ENCODE peak calls at places on chromosomes 2 and 18, in four cellular contexts. K is suprapubic skin, N is spleen, M is stomach. F is an unnamed sample.

GRCh38 chr2:217797661-217798069 is 205.1 kb downstream of the TNS1 start:
- DNase-seq in K (peak; percentile 76), M (peak; percentile 75), N (peak; percentile 70), F (no peak)

GRCh38 chr2:201129044-201129505 is 13.1 kb downstream of the CFLAR start:
- DNase-seq in M (peak; percentile 59), N (no peak), K (no peak), F (no peak)

GRCh38 chr2:137886432-137886831 is 77.8 kb upstream of the HNMT start:
- DNase-seq in N (no peak), M (no peak), K (no peak), F (no peak)

GRCh38 chr2:202429164-202429980 is 53.2 kb downstream of the BMPR2 start:
- DNase-seq in M (no peak), N (no peak), K (no peak), F (no peak)

GRCh38 chr2:8023241-8023640 is 658.6 kb upstream of the ID2 start:
- DNase-seq in N (no peak), M (no peak), K (no peak), F (peak; percentile 26)

GRCh38 chr2:19362652-19363473 is 4.4 kb upstream of the OSR1 start:
- DNase-seq in M (peak; percentile 78), K (peak; percentile 91), N (peak; percentile 86), F (no peak)

GRCh38 chr2:126784045-126784444 is 114.6 kb upstream of the TEX51 start:
- DNase-seq in N (peak; percentile 54), K (no peak), M (no peak), F (no peak)

GRCh38 chr2:173196080-173196479 is 120.4 kb downstream of the MAP3K20 start:
- DNase-seq in K (no peak), M (no peak), N (no peak), F (no peak)

GRCh38 chr2:152504618-152505017 is 169.6 kb downstream of the FMNL2 start:
- DNase-seq in N (no peak), M (no peak), K (no peak), F (no peak)

GRCh38 chr2:165791811-165792454 is 2.1 kb downstream of the GALNT3 start:
- DNase-seq in N (no peak), M (no peak), K (no peak), F (no peak)

GRCh38 chr2:71532327-71532726 is 79.0 kb downstream of the DYSF start:
- DNase-seq in N (no peak), K (no peak), M (no peak), F (no peak)

GRCh38 chr2:239679755-239680154 is 278.9 kb upstream of the HDAC4 start:
- DNase-seq in K (peak; percentile 15), M (no peak), N (no peak), F (no peak)

GRCh38 chr2:195674491-195675226 is 17.6 kb downstream of the SLC39A10 start:
- DNase-seq in K (no peak), N (no peak), M (no peak), F (no peak)

GRCh38 chr2:2456721-2457120 is 125.6 kb upstream of the MYT1L start:
- DNase-seq in N (no peak), K (no peak), M (no peak), F (no peak)

GRCh38 chr2:127128508-127128907 is 21.6 kb upstream of the BIN1 start:
- DNase-seq in N (peak; percentile 83), M (peak; percentile 79), K (no peak), F (no peak)

GRCh38 chr2:206572725-206573124 is 69.6 kb upstream of the FAM237A start:
- DNase-seq in N (no peak), K (no peak), M (no peak), F (no peak)

GRCh38 chr2:105180491-105180972 is 61.0 kb upstream of the GPR45 start:
- DNase-seq in K (no peak), M (no peak), N (no peak), F (no peak)

GRCh38 chr2:149371476-149371875 is 41.1 kb downstream of the LYPD6 start:
- DNase-seq in N (no peak), K (no peak), M (no peak), F (no peak)

GRCh38 chr2:73268368-73268830 is 15.9 kb downstream of the FBXO41 start:
- DNase-seq in N (no peak), M (no peak), K (no peak), F (no peak)

GRCh38 chr2:196586511-196586991 is 53.0 kb upstream of the CCDC150 start:
- DNase-seq in M (no peak), N (no peak), K (no peak), F (no peak)

GRCh38 chr2:224023188-224023587 is 15.9 kb downstream of the SERPINE2 start:
- DNase-seq in N (no peak), K (no peak), M (no peak), F (no peak)

GRCh38 chr2:234611209-234611608 is 114.3 kb upstream of the ARL4C start:
- DNase-seq in K (no peak), N (no peak), M (no peak), F (no peak)

GRCh38 chr2:68756178-68756577 is 21.6 kb downstream of the ARHGAP25 start:
- DNase-seq in N (no peak), M (no peak), K (no peak), F (no peak)

GRCh38 chr18:36527740-36528455 is 230.4 kb downstream of the FHOD3 start:
- DNase-seq in K (no peak), M (no peak), N (no peak), F (no peak)

GRCh38 chr2:102185347-102185746 is 1.5 kb upstream of the IL1RL2 start:
- DNase-seq in N (no peak), M (no peak), K (no peak), F (no peak)

GRCh38 chr2:119156891-119157773 is 1.4 kb downstream of the C1QL2 start:
- DNase-seq in N (no peak), M (no peak), K (no peak), F (no peak)

GRCh38 chr18:293557-293956 is 25.7 kb upstream of the THOC1 start:
- DNase-seq in K (no peak), N (no peak), M (no peak), F (no peak)

GRCh38 chr2:950627-950992 is at the start of gene SNTG2:
- DNase-seq in N (peak; percentile 82), K (no peak), M (peak; percentile 43), F (peak; percentile 37)

GRCh38 chr2:48543895-48544294 is 13.9 kb downstream of the STON1 start:
- DNase-seq in M (no peak), K (no peak), N (no peak), F (no peak)

GRCh38 chr2:123086613-123087012 is 938.5 kb upstream of the CNTNAP5 start:
- DNase-seq in N (no peak), M (no peak), K (no peak), F (no peak)

GRCh38 chr2:458431-458827 is 170.5 kb upstream of the ALKAL2 start:
- DNase-seq in K (no peak), M (no peak), N (no peak), F (no peak)

GRCh38 chr18:74497778-74498177 is 1.6 kb downstream of the CNDP2 start:
- DNase-seq in K (no peak), N (no peak), M (no peak), F (no peak)

GRCh38 chr18:74497308-74497640 is 1.1 kb downstream of the CNDP2 start:
- DNase-seq in M (no peak), K (no peak), N (no peak), F (no peak)

GRCh38 chr18:74494514-74494913 is 1.6 kb upstream of the CNDP2 start:
- DNase-seq in N (no peak), M (no peak), K (no peak), F (no peak)

GRCh38 chr18:74495581-74496507 is at the start of gene CNDP2:
- DNase-seq in N (peak; percentile 100), K (peak; percentile 100), M (peak; percentile 100), F (peak; percentile 88)

DNA sequence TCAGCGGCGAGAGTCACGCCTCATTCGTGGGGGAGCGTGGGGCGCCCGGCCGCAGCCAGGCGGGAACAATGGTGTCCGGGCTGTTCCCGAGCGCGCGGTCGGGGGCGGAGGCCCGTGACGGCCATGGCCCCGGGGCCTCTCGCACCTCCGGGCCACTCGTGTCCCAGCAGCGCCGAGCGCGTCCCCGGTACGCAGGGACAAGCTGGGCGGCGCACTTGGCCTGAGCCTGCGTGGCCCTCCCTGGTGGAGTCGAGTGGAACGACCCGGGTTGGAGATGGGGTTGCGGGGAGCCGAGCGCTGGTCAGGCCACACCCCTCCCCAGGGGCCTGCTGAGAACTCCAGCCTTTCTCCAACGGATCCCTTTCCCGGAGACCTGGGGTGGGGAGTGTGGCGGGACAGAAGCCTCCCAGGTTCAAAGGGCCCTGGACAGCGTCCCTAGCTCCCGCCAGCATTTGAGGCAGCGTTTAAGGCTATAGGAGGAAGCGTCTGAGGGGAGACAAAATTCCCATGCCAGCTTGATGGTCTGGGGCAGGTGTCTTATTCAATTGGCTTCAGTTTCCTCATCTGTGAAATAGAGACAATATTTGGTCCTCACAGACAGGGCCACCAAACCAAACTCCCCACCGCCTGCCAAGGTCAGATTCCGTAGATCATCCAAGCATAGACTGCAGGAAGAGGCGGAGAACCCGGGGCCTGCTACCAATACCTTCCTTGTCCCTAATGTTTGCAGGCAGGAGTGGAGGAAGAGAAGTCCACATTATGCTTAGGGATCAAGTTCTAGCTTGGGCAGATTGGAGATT is 545 bp downstream of the CNDP2 start:
- DNase-seq in M (peak; percentile 69), N (no peak), K (peak; percentile 85), F (no peak)
- TF ChIP-seq POLR2A in M (no peak), N (no peak), K (no peak), F (peak; percentile 55)

GRCh38 chr2:37786153-37786809 is 114.8 kb upstream of the CDC42EP3 start:
- DNase-seq in K (no peak), N (no peak), M (no peak), F (no peak)

GRCh38 chr2:37784071-37784758 is 112.8 kb upstream of the CDC42EP3 start:
- DNase-seq in K (no peak), N (no peak), M (no peak), F (no peak)

GRCh38 chr2:37788602-37789209 is 117.3 kb upstream of the CDC42EP3 start:
- DNase-seq in M (no peak), K (no peak), N (no peak), F (no peak)

GRCh38 chr2:37784759-37785149 is 113.3 kb upstream of the CDC42EP3 start:
- DNase-seq in M (no peak), K (no peak), N (no peak), F (no peak)

DNA sequence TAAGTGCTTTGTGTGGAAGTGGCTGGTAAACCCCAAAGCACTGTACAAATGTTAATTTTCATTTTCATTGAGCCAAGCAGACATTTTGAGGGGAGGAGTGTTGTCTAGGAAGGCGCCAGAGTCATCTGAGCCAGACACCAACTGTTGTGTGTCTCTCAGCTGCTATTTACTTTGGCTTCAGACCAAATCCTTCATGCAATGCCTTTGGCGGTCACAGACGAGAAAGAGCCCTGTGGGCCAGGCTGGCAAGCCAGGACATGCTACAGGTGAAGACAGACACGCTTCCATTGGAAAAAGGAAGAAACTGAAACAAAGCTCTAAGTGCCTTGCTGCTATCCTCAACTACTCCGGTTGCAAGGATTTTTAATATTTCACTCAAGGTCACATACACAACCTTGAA is 115.4 kb upstream of the CDC42EP3 start:
- DNase-seq in M (no peak), K (no peak), N (no peak), F (no peak)
- TF ChIP-seq POLR2AphosphoS5 in M (no peak), K (no peak), N (no peak), F (no peak)

DNA sequence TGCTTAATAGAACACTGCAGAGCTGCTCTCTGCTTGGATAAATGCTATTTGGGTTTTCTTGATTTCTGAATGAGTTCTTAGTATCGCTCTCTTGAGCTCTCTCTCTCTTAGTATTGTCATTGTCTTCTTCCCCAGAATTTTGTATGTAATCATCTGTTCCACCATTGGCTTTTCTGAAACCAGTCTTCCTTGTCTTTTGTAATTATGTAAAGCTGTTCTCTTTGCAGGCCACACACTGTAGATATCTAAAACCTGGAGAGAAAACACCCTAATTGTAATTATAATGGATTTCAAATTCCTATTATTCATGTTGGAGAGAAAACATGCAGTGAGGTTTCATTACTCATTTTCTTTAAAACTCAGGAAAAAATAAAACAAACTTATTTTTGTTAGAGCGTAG is 333.1 kb upstream of the CHAC2 start:
- DNase-seq in N (no peak), M (no peak), K (no peak), F (no peak)
- TF ChIP-seq POLR2A in N (no peak), M (no peak), K (no peak), F (no peak)

GRCh38 chr2:67065046-67065445 is 332.1 kb upstream of the ETAA1 start:
- DNase-seq in M (no peak), K (no peak), N (no peak), F (no peak)
- TF ChIP-seq POLR2AphosphoS5 in M (no peak), K (no peak), N (no peak), F (no peak)